ENCODE peak calls at places on chromosomes 12 and 14, in five cellular contexts. N, U, W, B and X are unnamed samples.

GRCh38 chr12:110590806-110591326 is 7.7 kb upstream of the PPTC7 start:
- DNase-seq in N (no peak), U (no peak), W (no peak), B (no peak), X (no peak)

GRCh38 chr14:99562848-99563748 is 40.9 kb downstream of the CCDC85C start:
- DNase-seq in N (peak; percentile 81), U (peak; percentile 86), W (no peak), B (peak; percentile 79), X (peak; percentile 87)

GRCh38 chr12:78835493-78835892 is 29.1 kb upstream of the SYT1 start:
- DNase-seq in N (no peak), U (no peak), W (no peak), B (no peak), X (no peak)

GRCh38 chr12:111427417-111428074 is 21.8 kb downstream of the SH2B3 start:
- DNase-seq in N (no peak), U (no peak), W (no peak), B (no peak), X (peak; percentile 24)

GRCh38 chr14:92511472-92512247 is 1.9 kb upstream of the RIN3 start:
- DNase-seq in N (no peak), U (peak; percentile 92), W (no peak), B (peak; percentile 74), X (no peak)

GRCh38 chr14:75422169-75422568 is 5.7 kb upstream of the JDP2 start:
- DNase-seq in N (no peak), U (peak; percentile 74), W (no peak), B (no peak), X (no peak)

GRCh38 chr14:41925409-41925808 is 318.7 kb downstream of the LRFN5 start:
- DNase-seq in N (no peak), U (peak; percentile 33), W (no peak), B (no peak), X (no peak)

GRCh38 chr14:72515779-72516770 is 377.8 kb downstream of the DPF3 start:
- DNase-seq in N (no peak), U (peak; percentile 22), W (no peak), B (no peak), X (no peak)

GRCh38 chr12:10652192-10652591 is 21.7 kb downstream of the STYK1 start:
- DNase-seq in N (no peak), U (no peak), W (no peak), B (no peak), X (no peak)

GRCh38 chr12:15220961-15221885 is at the start of gene RERG:
- DNase-seq in N (peak; percentile 90), U (peak; percentile 78), W (peak; percentile 47), B (peak; percentile 80), X (peak; percentile 92)

GRCh38 chr12:38905480-38906351 is at the start of gene CPNE8:
- DNase-seq in N (peak; percentile 88), U (peak; percentile 87), W (peak; percentile 11), B (peak; percentile 86), X (peak; percentile 87)

GRCh38 chr12:38906482-38907170 is 1.2 kb upstream of the CPNE8 start:
- DNase-seq in N (peak; percentile 87), U (peak; percentile 88), W (peak; percentile 32), B (peak; percentile 94), X (peak; percentile 88)

GRCh38 chr12:38904932-38905479 is 385 bp downstream of the CPNE8 start:
- DNase-seq in N (peak; percentile 91), U (peak; percentile 94), W (peak; percentile 13), B (peak; percentile 89), X (peak; percentile 91)

GRCh38 chr12:38903596-38903995 is 1.8 kb downstream of the CPNE8 start:
- DNase-seq in N (no peak), U (no peak), W (no peak), B (no peak), X (no peak)

GRCh38 chr12:38907171-38907923 is 2.0 kb upstream of the CPNE8 start:
- DNase-seq in N (no peak), U (no peak), W (no peak), B (no peak), X (no peak)
- H3K27ac ChIP-seq in N (no peak overlapping the region), U (peak overlapping the region; percentile 96), W (no peak overlapping the region), B (peak overlapping the region; percentile 97), X (peak overlapping the region; percentile 93)

DNA sequence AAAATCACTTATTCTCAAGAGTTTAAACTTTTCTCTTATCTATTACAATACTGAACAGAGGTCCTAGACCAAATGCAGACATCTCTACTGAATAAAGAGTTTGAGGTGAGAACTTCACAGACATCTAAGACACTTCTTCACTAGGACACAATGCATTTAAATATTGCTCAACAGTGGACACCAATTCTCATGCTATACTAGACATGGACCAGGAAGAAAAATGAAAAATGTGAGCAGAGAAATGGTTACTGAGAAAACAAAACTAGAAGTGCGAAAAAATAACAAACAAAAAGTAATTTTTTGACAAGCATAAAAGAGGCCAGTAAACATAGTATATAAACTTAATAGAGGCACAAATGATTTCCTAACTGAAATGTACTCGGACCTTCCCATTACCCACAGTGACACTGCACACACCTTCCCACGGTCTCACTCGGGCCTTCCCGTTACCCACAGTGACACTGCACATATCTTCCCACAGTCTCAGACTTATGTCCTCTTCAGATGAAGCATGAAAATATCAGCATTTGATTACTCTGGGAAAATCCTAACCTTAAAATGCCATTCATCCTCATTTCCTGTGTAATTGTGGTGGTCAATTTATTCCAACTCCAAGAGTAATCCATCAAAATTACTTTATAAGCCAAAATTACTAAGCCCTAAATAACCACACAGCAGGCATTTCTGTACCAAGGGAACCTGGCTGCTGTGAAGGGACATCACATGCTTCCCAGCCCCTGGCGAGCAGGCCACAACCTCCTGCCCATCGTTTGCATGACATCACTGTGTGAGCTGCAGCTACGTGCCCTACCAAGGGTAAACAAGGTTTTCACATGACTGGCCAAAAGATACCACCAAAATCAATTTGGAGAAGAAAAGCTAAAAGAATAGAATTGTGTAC is 6.4 kb downstream of the SLC15A4 start:
- DNase-seq in N (peak; percentile 86), U (no peak), W (no peak), B (no peak), X (peak; percentile 69)
- H3K27ac ChIP-seq in N (peak overlapping the region; percentile 95), U (no peak overlapping the region), W (no peak overlapping the region), B (peak overlapping the region; percentile 1), X (peak overlapping the region; percentile 83)

DNA sequence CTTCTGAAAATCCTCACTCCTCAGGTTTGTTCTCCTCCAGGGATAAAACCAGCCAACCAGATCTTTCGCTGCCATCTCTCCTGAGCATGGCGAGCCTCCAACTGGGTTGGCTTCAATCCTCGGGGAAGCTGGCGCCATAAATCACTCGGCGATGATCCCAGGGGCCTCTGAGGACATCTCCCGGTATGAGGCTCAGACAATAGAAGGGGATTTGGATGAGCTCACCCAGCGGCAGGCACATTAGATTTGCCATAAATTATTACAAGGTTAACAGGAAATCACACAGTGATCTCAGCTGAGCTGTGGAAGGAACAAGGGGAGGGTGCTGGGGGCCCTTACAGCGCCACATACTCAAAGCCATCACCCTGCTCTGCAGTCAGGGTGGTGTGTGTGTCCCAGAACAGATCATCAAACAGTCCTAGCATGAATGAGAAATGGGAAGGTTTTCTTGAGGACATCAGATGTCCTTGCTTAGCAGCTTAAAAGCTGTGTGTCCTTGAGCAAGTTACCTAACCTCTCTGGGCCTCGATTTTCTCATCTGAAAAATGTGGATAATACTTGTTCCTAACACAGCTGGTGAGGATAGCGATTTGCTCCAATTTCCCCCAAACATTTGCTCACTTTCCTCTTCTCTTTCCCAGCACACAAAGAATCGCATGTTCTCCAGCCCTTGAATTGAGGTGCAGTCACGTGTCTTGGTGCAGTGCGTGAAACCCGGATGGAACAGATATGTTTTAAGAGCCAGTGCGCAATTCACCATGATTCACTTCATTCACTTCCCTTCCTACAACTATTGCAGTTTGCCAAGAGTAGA is 142.8 kb downstream of the SCARB1 start:
- DNase-seq in N (peak; percentile 73), U (peak; percentile 59), W (no peak), B (no peak), X (peak; percentile 63)
- H3K27ac ChIP-seq in N (peak overlapping the region; percentile 70), U (peak overlapping the region; percentile 68), W (no peak overlapping the region), B (peak overlapping the region; percentile 32), X (peak overlapping the region; percentile 43)

GRCh38 chr14:77044776-77045569 is 16.5 kb upstream of the IRF2BPL start:
- DNase-seq in N (peak; percentile 77), U (peak; percentile 70), W (no peak), B (no peak), X (no peak)

GRCh38 chr14:77043177-77043983 is 14.9 kb upstream of the IRF2BPL start:
- DNase-seq in N (peak; percentile 68), U (peak; percentile 49), W (peak; percentile 43), B (no peak), X (peak; percentile 69)

GRCh38 chr14:77041837-77042557 is 13.5 kb upstream of the IRF2BPL start:
- DNase-seq in N (peak; percentile 82), U (no peak), W (no peak), B (no peak), X (peak; percentile 78)

GRCh38 chr14:77045570-77045890 is 17.0 kb upstream of the IRF2BPL start:
- DNase-seq in N (peak; percentile 37), U (no peak), W (no peak), B (peak; percentile 73), X (no peak)

DNA sequence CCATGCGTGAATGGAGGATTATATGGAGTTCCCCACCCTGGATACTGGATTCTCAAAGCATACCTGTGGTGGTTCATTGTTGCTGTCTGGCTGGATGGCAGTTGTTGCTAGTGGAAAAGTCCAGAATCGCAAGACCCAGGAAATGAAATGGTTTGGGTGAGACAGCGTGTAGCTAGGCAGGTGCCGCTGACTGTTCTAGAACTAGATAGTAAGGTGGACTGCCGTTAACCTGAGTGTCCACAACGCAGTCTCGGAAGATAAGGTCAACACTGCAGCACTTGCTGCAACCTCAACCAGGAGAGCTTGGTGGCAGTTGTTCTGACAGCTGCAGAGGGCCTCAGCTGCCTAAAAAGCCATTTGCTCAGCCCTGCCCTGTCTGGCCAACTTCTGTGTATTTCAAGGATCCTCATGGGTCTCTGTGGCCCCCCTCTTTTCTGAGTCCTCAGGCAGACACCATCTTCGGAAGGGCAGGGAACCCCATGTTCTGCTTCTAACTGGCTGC is 15.5 kb upstream of the IRF2BPL start:
- DNase-seq in N (peak; percentile 57), U (no peak), W (no peak), B (no peak), X (no peak)
- H3K27ac ChIP-seq in N (peak overlapping the region; percentile 95), U (peak overlapping the region; percentile 99), W (peak overlapping the region; percentile 68), B (peak overlapping the region; percentile 80), X (peak overlapping the region; percentile 92)

DNA sequence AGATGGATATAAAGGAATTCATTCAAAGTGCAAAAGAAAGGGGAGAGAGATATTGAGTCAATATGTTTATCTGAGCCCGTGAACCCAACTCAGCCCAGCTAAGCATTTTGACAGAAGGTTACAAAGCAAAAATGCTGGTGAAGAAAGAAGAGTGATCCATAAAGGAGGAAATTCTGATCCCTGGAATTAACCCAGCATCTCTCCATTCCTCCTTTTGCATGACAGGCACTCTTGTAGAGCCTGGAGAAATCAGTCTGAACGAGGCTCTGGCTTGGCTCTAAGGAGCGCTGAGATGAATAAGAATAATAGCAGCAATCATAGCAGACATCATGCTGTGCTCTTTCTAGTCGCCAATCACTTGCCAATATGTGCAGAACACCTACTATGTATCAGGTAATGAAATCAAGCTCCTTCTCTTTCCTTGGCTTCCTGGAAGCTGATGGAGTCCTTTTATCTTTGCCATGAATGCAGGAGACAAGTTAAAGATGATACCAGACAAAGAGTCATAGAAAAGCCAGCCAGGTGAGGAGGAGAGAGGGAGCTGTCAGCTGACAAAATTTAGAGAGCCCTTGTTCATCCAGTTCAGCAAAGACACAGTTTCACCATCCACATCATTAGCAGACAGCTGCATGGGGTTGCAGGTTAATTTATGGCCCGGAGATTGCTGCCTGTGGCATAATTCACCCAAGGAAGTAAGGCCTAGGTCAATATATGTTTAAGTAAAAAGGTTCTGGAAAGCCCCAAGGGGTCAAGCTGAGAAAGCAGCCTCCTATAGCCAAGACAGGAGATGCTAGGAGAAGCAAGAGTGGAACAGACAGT is 476.5 kb upstream of the TBX3 start:
- DNase-seq in N (no peak), U (no peak), W (no peak), B (no peak), X (no peak)
- H3K27ac ChIP-seq in N (no peak overlapping the region), U (no peak overlapping the region), W (no peak overlapping the region), B (no peak overlapping the region), X (no peak overlapping the region)

GRCh38 chr12:25585021-25585523 is 32.0 kb upstream of the LMNTD1 start:
- DNase-seq in N (no peak), U (no peak), W (no peak), B (no peak), X (no peak)
- H3K27ac ChIP-seq in N (no peak overlapping the region), U (no peak overlapping the region), W (no peak overlapping the region), B (no peak overlapping the region), X (no peak overlapping the region)